ENCODE peak calls at places on chromosome 18, in nine cellular contexts. Y is amygdala, T is iris pigment epithelial cell, K is cardiac muscle cell, J is NCI-H1417, X is HT-29, Q is HuH-7.5, V is NCI-H460, F is posterior vena cava. Z is an unnamed sample.

GRCh38 chr18:34591920-34592444 is 118.1 kb upstream of the DTNA start:
- DNase-seq in V (no peak), Y (no peak), J (no peak), T (no peak), K (no peak), X (no peak), Q (no peak), F (no peak), Z (no peak)

GRCh38 chr18:67525328-67526110 is 9.0 kb upstream of the DSEL start:
- DNase-seq in V (peak; percentile 4), J (no peak), X (peak; percentile 39), Q (no peak), K (peak; percentile 17), T (peak; percentile 98), F (no peak), Y (peak; percentile 51), Z (peak; percentile 90)

GRCh38 chr18:7735194-7735593 is 168.1 kb downstream of the PTPRM start:
- DNase-seq in F (no peak), X (no peak), V (no peak), Q (no peak), Y (no peak), T (no peak), K (no peak), J (no peak), Z (no peak)

GRCh38 chr18:25650201-25650941 is 298.4 kb upstream of the ZNF521 start:
- DNase-seq in X (no peak), K (peak; percentile 30), Q (no peak), V (no peak), J (no peak), T (peak; percentile 97), F (no peak), Y (no peak), Z (no peak)

GRCh38 chr18:24672165-24672950 is 211.9 kb downstream of the HRH4 start:
- DNase-seq in J (peak; percentile 43), K (peak; percentile 2), T (no peak), V (no peak), Q (no peak), Y (no peak), F (no peak), X (no peak), Z (no peak)

GRCh38 chr18:6624729-6625308 is 104.7 kb upstream of the ARHGAP28 start:
- DNase-seq in K (no peak), F (no peak), X (no peak), Y (no peak), J (no peak), V (no peak), T (peak; percentile 59), Q (no peak), Z (no peak)

GRCh38 chr18:28735731-28736130 is 558.8 kb upstream of the CDH2 start:
- DNase-seq in Y (no peak), T (peak; percentile 86), J (no peak), K (no peak), X (no peak), V (no peak), F (no peak), Q (no peak), Z (no peak)

GRCh38 chr18:50194623-50195532 is at the start of gene MYO5B:
- DNase-seq in K (peak; percentile 82), T (no peak), V (no peak), F (no peak), X (peak; percentile 85), J (peak; percentile 89), Y (no peak), Q (peak; percentile 66), Z (peak; percentile 86)

GRCh38 chr18:79439201-79440023 is 43.7 kb downstream of the NFATC1 start:
- DNase-seq in F (no peak), K (no peak), X (no peak), T (peak; percentile 54), Y (no peak), Q (no peak), J (no peak), V (no peak), Z (no peak)

GRCh38 chr18:9638886-9639285 is 24.5 kb upstream of the PPP4R1 start:
- DNase-seq in F (no peak), J (peak; percentile 85), T (no peak), X (no peak), V (no peak), Q (no peak), Y (no peak), K (no peak), Z (no peak)

GRCh38 chr18:76458522-76459311 is 36.3 kb downstream of the ZNF516 start:
- DNase-seq in T (no peak), F (no peak), Y (no peak), Q (no peak), V (no peak), J (no peak), X (no peak), K (no peak), Z (no peak)

GRCh38 chr18:8657050-8657820 is 48.0 kb downstream of the RAB12 start:
- DNase-seq in K (peak; percentile 42), Q (no peak), J (peak; percentile 62), V (no peak), F (no peak), T (no peak), X (no peak), Y (no peak), Z (no peak)

GRCh38 chr18:3721771-3722661 is 272.0 kb downstream of the TGIF1 start:
- DNase-seq in F (no peak), V (no peak), Y (no peak), Q (no peak), T (no peak), K (no peak), J (peak; percentile 17), X (peak; percentile 89), Z (no peak)

GRCh38 chr18:68441241-68441640 is 273.7 kb downstream of the TMX3 start:
- DNase-seq in Q (no peak), X (no peak), J (no peak), T (no peak), Y (no peak), V (no peak), K (no peak), F (no peak), Z (no peak)

GRCh38 chr18:36771246-36771645 is 57.6 kb downstream of the TPGS2 start:
- DNase-seq in F (no peak), J (no peak), Q (no peak), T (no peak), K (no peak), X (no peak), Y (no peak), V (no peak), Z (no peak)

GRCh38 chr18:8844721-8845148 is 139.4 kb downstream of the MTCL1 start:
- DNase-seq in V (peak; percentile 36), Y (no peak), K (no peak), X (no peak), T (no peak), Q (no peak), J (peak; percentile 93), F (no peak), Z (no peak)

GRCh38 chr18:58843662-58844035 is 21.0 kb upstream of the ZNF532 start:
- DNase-seq in J (peak; percentile 87), F (no peak), Q (no peak), T (no peak), Y (no peak), K (no peak), V (no peak), X (no peak), Z (no peak)

GRCh38 chr18:76367168-76367785 is 127.8 kb downstream of the ZNF516 start:
- DNase-seq in T (no peak), J (no peak), V (no peak), X (no peak), F (no peak), Q (no peak), Y (no peak), K (no peak), Z (no peak)

GRCh38 chr18:69787825-69788547 is 159.7 kb downstream of the CD226 start:
- DNase-seq in Y (no peak), T (peak; percentile 81), K (no peak), Q (no peak), V (peak; percentile 54), F (no peak), J (no peak), X (no peak), Z (no peak)

GRCh38 chr18:68176901-68177300 is 538.0 kb downstream of the TMX3 start:
- DNase-seq in T (no peak), F (no peak), Y (no peak), V (no peak), J (no peak), Q (no peak), K (no peak), X (no peak), Z (no peak)

GRCh38 chr18:50704541-50704940 is 115.3 kb downstream of the MRO start:
- DNase-seq in F (no peak), Q (no peak), Y (no peak), V (no peak), X (no peak), K (no peak), J (peak; percentile 66), T (peak; percentile 7), Z (no peak)

GRCh38 chr18:3060667-3061580 is 48.0 kb upstream of the LPIN2 start:
- DNase-seq in J (no peak), Y (no peak), K (no peak), X (no peak), F (no peak), Q (peak; percentile 58), T (no peak), V (no peak), Z (no peak)

GRCh38 chr18:48410095-48410920 is 1.1 kb upstream of the ZBTB7C start:
- DNase-seq in V (peak; percentile 74), X (peak; percentile 88), Q (peak; percentile 77), F (peak; percentile 97), Y (peak; percentile 85), J (peak; percentile 92), K (peak; percentile 96), T (peak; percentile 88), Z (peak; percentile 74)

GRCh38 chr18:45416168-45416567 is 199.1 kb upstream of the SLC14A2 start:
- DNase-seq in T (no peak), V (no peak), F (no peak), Y (no peak), K (no peak), Q (no peak), X (peak; percentile 1), J (peak; percentile 86), Z (no peak)

GRCh38 chr18:321839-322467 is 54.1 kb upstream of the THOC1 start:
- DNase-seq in T (peak; percentile 39), V (no peak), J (no peak), Y (no peak), X (no peak), K (no peak), Q (no peak), F (no peak), Z (no peak)

GRCh38 chr18:74496508-74497307 is 545 bp downstream of the CNDP2 start:
- DNase-seq in X (peak; percentile 58), F (peak; percentile 86), Y (peak; percentile 64), Q (peak; percentile 61), K (peak; percentile 73), T (peak; percentile 58), V (peak; percentile 29), J (no peak), Z (peak; percentile 56)

GRCh38 chr18:67710639-67711038 is 194.1 kb upstream of the DSEL start:
- DNase-seq in Q (no peak), K (no peak), X (peak; percentile 50), Y (no peak), V (no peak), J (no peak), F (no peak), T (no peak), Z (no peak)

GRCh38 chr18:70331456-70332097 is 42.7 kb downstream of the SOCS6 start:
- DNase-seq in V (no peak), K (no peak), X (no peak), F (no peak), T (no peak), Y (no peak), Q (no peak), J (no peak), Z (no peak)

GRCh38 chr18:77058186-77058847 is 74.3 kb downstream of the MBP start:
- DNase-seq in T (no peak), K (no peak), Y (no peak), J (no peak), Q (no peak), F (peak; percentile 89), X (no peak), V (no peak), Z (no peak)

GRCh38 chr18:77133051-77133919 is 702 bp upstream of the MBP start:
- DNase-seq in T (no peak), V (no peak), Y (no peak), Q (no peak), X (peak; percentile 37), F (no peak), K (peak; percentile 46), J (no peak), Z (no peak)

GRCh38 chr18:2108581-2108980 is 462.7 kb downstream of the METTL4 start:
- DNase-seq in K (no peak), Q (no peak), T (peak; percentile 14), V (no peak), J (no peak), F (no peak), X (no peak), Y (no peak), Z (no peak)

Z was measured in PC-9.